ENCODE peak calls at places on chromosomes 4 and X, in ten cellular contexts. D, C, X, J, I, L, P, E, S and A are unnamed samples.

GRCh38 chr4:16582526-16582925 is 315.9 kb downstream of the LDB2 start:
- DNase-seq in E (no peak), S (no peak), D (peak), P (peak), X (no peak), C (no peak), I (peak), J (no peak), L (no peak), A (no peak)

GRCh38 chr4:106816501-106816900 is 219.6 kb downstream of the DKK2 start:
- DNase-seq in S (peak), C (peak), P (no peak), X (no peak), L (no peak), I (no peak), D (no peak), J (no peak), E (peak), A (no peak)

GRCh38 chrX:83529950-83530349 is 21.9 kb downstream of the POU3F4 start:
- DNase-seq in D (no peak), I (no peak), J (no peak), C (no peak), S (no peak), L (no peak), P (no peak), X (no peak), E (no peak), A (no peak)

GRCh38 chrX:130984782-130985181 is 73.4 kb upstream of the ARHGAP36 start:
- DNase-seq in X (no peak), S (no peak), E (no peak), L (no peak), J (no peak), I (no peak), D (no peak), P (no peak), C (no peak), A (no peak)

GRCh38 chrX:97854071-97854470 is 970.4 kb downstream of the RPA4 start:
- DNase-seq in I (no peak), P (no peak), X (no peak), L (no peak), D (no peak), J (no peak), C (no peak), E (no peak), S (no peak), A (no peak)

GRCh38 chr4:6767725-6768538 is 14.6 kb upstream of the KIAA0232 start:
- DNase-seq in E (no peak), C (no peak), X (no peak), P (no peak), I (no peak), J (peak), D (no peak), S (no peak), L (no peak), A (no peak)

GRCh38 chr4:124713213-124713592 is 671 bp upstream of the ANKRD50 start:
- DNase-seq in C (peak), S (peak), P (peak), L (peak), I (peak), E (peak), J (peak), D (no peak), X (peak), A (peak)

GRCh38 chr4:82232891-82233290 is 140.9 kb downstream of the HNRNPD start:
- DNase-seq in D (no peak), E (no peak), J (no peak), L (no peak), I (no peak), X (no peak), P (no peak), S (no peak), C (no peak), A (no peak)

GRCh38 chr4:6112606-6113290 is 87.6 kb downstream of the JAKMIP1 start:
- DNase-seq in D (no peak), S (no peak), L (no peak), J (no peak), C (no peak), E (no peak), I (no peak), X (no peak), P (no peak), A (no peak)

GRCh38 chr4:16082424-16083216 is 1.2 kb downstream of the PROM1 start:
- DNase-seq in E (no peak), I (no peak), D (peak), X (no peak), L (peak), S (no peak), C (no peak), J (peak), P (peak), A (no peak)

GRCh38 chr4:176563591-176563990 is 229.1 kb downstream of the VEGFC start:
- DNase-seq in I (no peak), L (no peak), J (no peak), X (no peak), C (peak), S (peak), D (no peak), P (no peak), E (peak), A (peak)